ENCODE peak calls at places on chromosomes 12 and 14, in nine cellular contexts. N is upper lobe of left lung, G is choroid plexus epithelial cell, I is neural progenitor cell, M is adrenal gland, J is mucosa of descending colon, L is BE2C, P is AG09309, W is upper lobe of right lung. H is an unnamed sample.

GRCh38 chr12:108955225-108955835 is 65.5 kb downstream of the SVOP start:
- DNase-seq in N (no peak), G (peak; percentile 34), I (no peak), M (peak; percentile 32), J (no peak), L (peak; percentile 86), P (no peak), W (no peak), H (no peak)

GRCh38 chr14:98808494-98809407 is 463.2 kb downstream of the BCL11B start:
- DNase-seq in N (no peak), G (no peak), I (no peak), M (no peak), J (no peak), L (no peak), P (no peak), W (no peak), H (no peak)

GRCh38 chr14:62776300-62776699 is 269.0 kb downstream of the KCNH5 start:
- DNase-seq in N (no peak), G (no peak), I (no peak), M (no peak), J (no peak), L (no peak), P (no peak), W (no peak), H (no peak)

GRCh38 chr14:59582845-59583509 is 6.4 kb upstream of the CCDC175 start:
- DNase-seq in N (no peak), G (no peak), I (no peak), M (no peak), J (no peak), L (no peak), P (no peak), W (no peak), H (no peak)

GRCh38 chr12:113474635-113475436 is 3.2 kb upstream of the LHX5 start:
- DNase-seq in N (no peak), G (no peak), I (peak; percentile 50), M (no peak), J (no peak), L (no peak), P (no peak), W (no peak), H (no peak)

GRCh38 chr12:117047810-117048584 is 51.2 kb downstream of the TESC start:
- DNase-seq in N (peak; percentile 37), G (peak; percentile 74), I (no peak), M (no peak), J (no peak), L (no peak), P (no peak), W (no peak), H (no peak)

GRCh38 chr14:36134026-36134425 is 42.5 kb downstream of the PTCSC3 start:
- DNase-seq in N (no peak), G (no peak), I (no peak), M (no peak), J (no peak), L (no peak), P (no peak), W (no peak), H (no peak)

GRCh38 chr12:118102070-118102469 is 1.7 kb downstream of the VSIG10 start:
- DNase-seq in N (no peak), G (no peak), I (no peak), M (no peak), J (no peak), L (no peak), P (no peak), W (no peak), H (no peak)

GRCh38 chr14:66468778-66469367 is 17.3 kb upstream of the CCDC196 start:
- DNase-seq in N (no peak), G (no peak), I (no peak), M (no peak), J (no peak), L (no peak), P (no peak), W (no peak), H (no peak)

GRCh38 chr12:50753232-50753769 is 10.6 kb upstream of the ATF1 start:
- DNase-seq in N (no peak), G (no peak), I (no peak), M (no peak), J (no peak), L (no peak), P (no peak), W (no peak), H (no peak)

GRCh38 chr14:65101631-65102440 is 481 bp downstream of the MAX start:
- DNase-seq in N (peak; percentile 27), G (no peak), I (peak; percentile 65), M (peak; percentile 25), J (peak; percentile 47), L (peak; percentile 15), P (no peak), W (peak; percentile 70), H (no peak)

GRCh38 chr12:39605501-39605900 is 14.1 kb downstream of the ABCD2 start:
- DNase-seq in N (no peak), G (peak; percentile 72), I (no peak), M (no peak), J (no peak), L (no peak), P (no peak), W (no peak), H (no peak)

GRCh38 chr14:44846232-44846824 is 115.4 kb downstream of the KLHL28 start:
- DNase-seq in N (no peak), G (peak; percentile 69), I (peak; percentile 59), M (no peak), J (peak; percentile 8), L (peak; percentile 27), P (peak; percentile 8), W (no peak), H (no peak)

GRCh38 chr14:39040529-39040928 is 62.5 kb downstream of the SEC23A start:
- DNase-seq in N (no peak), G (no peak), I (no peak), M (no peak), J (no peak), L (no peak), P (no peak), W (no peak), H (no peak)

GRCh38 chr14:69101331-69101826 is 51.5 kb downstream of the DCAF5 start:
- DNase-seq in N (no peak), G (peak; percentile 93), I (peak; percentile 44), M (peak; percentile 75), J (peak; percentile 50), L (no peak), P (peak; percentile 85), W (no peak), H (no peak)

GRCh38 chr12:104788848-104789271 is 169.2 kb downstream of the SLC41A2 start:
- DNase-seq in N (no peak), G (no peak), I (peak; percentile 75), M (no peak), J (no peak), L (no peak), P (no peak), W (no peak), H (no peak)

GRCh38 chr12:46364300-46364696 is 8.3 kb downstream of the SLC38A2 start:
- DNase-seq in N (no peak), G (peak; percentile 9), I (no peak), M (no peak), J (no peak), L (no peak), P (no peak), W (no peak), H (no peak)

GRCh38 chr14:102211240-102211639 is 71.5 kb downstream of the WDR20 start:
- DNase-seq in N (no peak), G (no peak), I (no peak), M (no peak), J (no peak), L (no peak), P (no peak), W (peak; percentile 52), H (no peak)

GRCh38 chr14:102207831-102208365 is 68.2 kb downstream of the WDR20 start:
- DNase-seq in N (no peak), G (no peak), I (no peak), M (no peak), J (no peak), L (no peak), P (no peak), W (peak; percentile 47), H (no peak)

GRCh38 chr14:102208741-102209140 is 69.0 kb downstream of the WDR20 start:
- DNase-seq in N (no peak), G (no peak), I (no peak), M (no peak), J (no peak), L (no peak), P (no peak), W (peak; percentile 61), H (no peak)

GRCh38 chr14:102210421-102211042 is 70.8 kb downstream of the WDR20 start:
- DNase-seq in N (no peak), G (no peak), I (no peak), M (no peak), J (no peak), L (no peak), P (no peak), W (peak; percentile 34), H (no peak)

GRCh38 chr14:102209224-102209966 is 69.7 kb downstream of the WDR20 start:
- DNase-seq in N (no peak), G (peak; percentile 46), I (peak; percentile 32), M (peak; percentile 89), J (no peak), L (peak; percentile 69), P (no peak), W (peak; percentile 35), H (no peak)
- TF ChIP-seq CTCF in N (no peak), G (peak; percentile 54), I (peak; percentile 31), M (peak; percentile 75), J (no peak), L (peak; percentile 74), P (peak; percentile 31), W (no peak), H (no peak)

GRCh38 chr14:90554341-90554740 is 157.5 kb downstream of the CALM1 start:
- DNase-seq in N (peak; percentile 40), G (no peak), I (no peak), M (no peak), J (no peak), L (no peak), P (no peak), W (peak; percentile 77), H (no peak)
- H3K4me3 ChIP-seq in N (no peak overlapping the region), G (no peak overlapping the region), I (no peak overlapping the region), M (no peak overlapping the region), J (no peak overlapping the region), L (no peak overlapping the region), P (no peak overlapping the region), W (no peak overlapping the region), H (peak overlapping the region; percentile 60)

GRCh38 chr12:121823101-121823726 is 19.4 kb downstream of the SETD1B start:
- DNase-seq in N (no peak), G (no peak), I (no peak), M (no peak), J (no peak), L (peak; percentile 42), P (no peak), W (no peak), H (no peak)
- TF ChIP-seq CTCF in N (no peak), G (peak; percentile 34), I (peak; percentile 22), M (no peak), J (no peak), L (no peak), P (peak; percentile 8), W (no peak), H (no peak)

GRCh38 chr14:53715390-53715730 is 241.3 kb downstream of the BMP4 start:
- DNase-seq in N (no peak), G (peak; percentile 30), I (no peak), M (peak; percentile 22), J (peak; percentile 3), L (no peak), P (peak; percentile 14), W (no peak), H (no peak)
- H3K4me3 ChIP-seq in N (no peak overlapping the region), G (no peak overlapping the region), I (no peak overlapping the region), M (peak overlapping the region; percentile 40), J (no peak overlapping the region), L (no peak overlapping the region), P (no peak overlapping the region), W (peak overlapping the region; percentile 26), H (peak overlapping the region; percentile 58)

H was measured in coronary artery.